ENCODE peak calls at places on chromosomes 12 and 14, in four cellular contexts. I is HCT116, T is SJSA1, E is H9. Z is an unnamed sample.

GRCh38 chr12:8078400-8078799 is 3.7 kb upstream of the NECAP1 start:
- DNase-seq in T (peak; percentile 57), I (peak; percentile 50), E (peak; percentile 62), Z (peak; percentile 78)

GRCh38 chr12:44317651-44318126 is 481.8 kb downstream of the TMEM117 start:
- DNase-seq in T (no peak), E (peak; percentile 64), I (peak; percentile 15), Z (peak; percentile 7)

GRCh38 chr12:108768591-108769500 is 37.5 kb upstream of the CORO1C start:
- DNase-seq in I (peak; percentile 63), T (no peak), E (peak; percentile 88), Z (no peak)

GRCh38 chr14:23301969-23302289 is 730 bp downstream of the PPP1R3E start:
- DNase-seq in I (no peak), E (no peak), T (no peak), Z (no peak)

GRCh38 chr14:91250912-91251311 is 6.4 kb upstream of the GPR68 start:
- DNase-seq in T (no peak), E (no peak), I (no peak), Z (no peak)

GRCh38 chr12:4434721-4435425 is 10.7 kb downstream of the FGF6 start:
- DNase-seq in I (no peak), E (peak; percentile 14), T (peak; percentile 38), Z (no peak)

GRCh38 chr12:12008931-12009611 is 61.7 kb upstream of the BCL2L14 start:
- DNase-seq in I (no peak), E (peak; percentile 93), T (peak; percentile 88), Z (peak; percentile 28)

GRCh38 chr12:30047499-30048262 is 263.9 kb upstream of the TMTC1 start:
- DNase-seq in T (peak; percentile 56), E (no peak), I (no peak), Z (peak; percentile 50)

GRCh38 chr12:46459111-46459510 is 86.5 kb upstream of the SLC38A2 start:
- DNase-seq in T (peak; percentile 87), E (no peak), I (no peak), Z (peak; percentile 48)

GRCh38 chr14:104776961-104777807 is 18.4 kb downstream of the AKT1 start:
- DNase-seq in T (no peak), I (no peak), E (no peak), Z (no peak)

GRCh38 chr14:65352964-65353530 is 59.5 kb upstream of the FUT8 start:
- DNase-seq in I (peak; percentile 51), T (no peak), E (no peak), Z (no peak)

GRCh38 chr12:304815-305214 is 42.2 kb upstream of the SLC6A13 start:
- DNase-seq in T (no peak), E (no peak), I (no peak), Z (no peak)

GRCh38 chr12:93514853-93515252 is 47.5 kb downstream of the MRPL42 start:
- DNase-seq in T (peak; percentile 46), I (no peak), E (no peak), Z (peak; percentile 67)

GRCh38 chr12:48165089-48166031 is 8.0 kb upstream of the ASB8 start:
- DNase-seq in T (peak; percentile 96), I (peak; percentile 57), E (no peak), Z (peak; percentile 81)

GRCh38 chr12:120668797-120669054 is 18.2 kb upstream of the MLEC start:
- DNase-seq in T (no peak), I (no peak), E (no peak), Z (no peak)

GRCh38 chr14:78921856-78922255 is 751.7 kb downstream of the NRXN3 start:
- DNase-seq in T (no peak), I (no peak), E (no peak), Z (peak; percentile 29)

GRCh38 chr12:87430444-87430843 is 598.8 kb downstream of the C12orf50 start:
- DNase-seq in E (no peak), I (no peak), T (no peak), Z (no peak)

GRCh38 chr12:57231276-57232021 is 1.9 kb downstream of the SHMT2 start:
- DNase-seq in E (no peak), T (no peak), I (no peak), Z (no peak)
- H3K4me1 ChIP-seq in E (no peaks in the 10 kb centered on the region), T (peaks cover 15% of the 10 kb centered on the region), I (peaks cover 17% of the 10 kb centered on the region), Z (peaks cover 50% of the 10 kb centered on the region)

GRCh38 chr12:122887817-122888212 is 8.1 kb downstream of the VPS37B start:
- DNase-seq in E (no peak), T (no peak), I (no peak), Z (no peak)

GRCh38 chr12:122884860-122885259 is 11.1 kb downstream of the VPS37B start:
- DNase-seq in I (no peak), E (no peak), T (no peak), Z (no peak)

GRCh38 chr12:122884091-122884826 is 11.7 kb downstream of the VPS37B start:
- DNase-seq in I (no peak), T (no peak), E (no peak), Z (no peak)

GRCh38 chr12:122886851-122887816 is 8.8 kb downstream of the VPS37B start:
- DNase-seq in T (no peak), E (no peak), I (peak; percentile 81), Z (no peak)

DNA sequence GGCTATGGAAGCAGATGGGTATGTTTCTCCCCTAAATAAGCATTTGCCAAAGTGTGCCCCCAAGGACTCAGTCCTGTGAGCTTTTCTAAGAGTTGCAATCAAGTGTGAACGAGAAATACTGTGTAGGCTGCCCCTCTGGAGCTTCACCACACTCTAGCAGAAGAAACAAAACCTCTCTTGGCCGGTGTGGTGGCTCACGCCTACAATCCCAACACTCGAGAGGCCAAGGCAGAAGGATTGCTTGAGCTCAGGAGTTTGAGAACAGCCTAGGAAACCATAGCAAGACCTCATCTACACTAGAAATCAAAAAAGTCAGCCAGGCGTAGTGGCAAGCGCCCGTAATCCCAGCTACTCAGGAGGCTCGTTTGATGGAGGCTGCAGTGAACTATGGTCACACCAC is 9.8 kb downstream of the VPS37B start:
- DNase-seq in E (no peak), I (no peak), T (no peak), Z (no peak)
- H3K4me1 ChIP-seq in E (peaks cover 6% of the 10 kb centered on the region), I (peaks cover 87% of the 10 kb centered on the region), T (peaks cover 34% of the 10 kb centered on the region), Z (peaks cover 23% of the 10 kb centered on the region)

DNA sequence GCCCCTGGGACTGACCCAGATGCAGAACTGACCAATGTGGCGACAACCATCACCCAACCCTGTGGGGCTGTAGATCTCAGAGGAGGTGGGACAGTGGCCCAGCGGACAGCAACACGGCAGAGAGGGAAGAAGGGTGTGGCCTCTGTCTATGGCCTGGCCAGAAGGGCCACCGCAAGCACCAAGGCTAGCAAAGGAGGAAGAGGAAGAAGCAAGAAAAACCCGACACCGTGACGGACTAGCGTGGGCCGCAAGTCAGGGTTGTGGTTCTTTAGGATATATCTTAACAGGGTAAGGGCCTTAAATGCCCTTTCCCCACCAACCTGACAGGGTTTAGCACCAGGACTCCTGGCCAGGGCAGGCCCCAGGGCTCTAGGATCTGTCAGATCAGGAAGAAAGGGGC is 71.1 kb downstream of the ITPK1 start:
- DNase-seq in I (no peak), E (no peak), T (no peak), Z (no peak)
- H3K4me1 ChIP-seq in I (peaks cover 90% of the 10 kb centered on the region), E (peaks cover 23% of the 10 kb centered on the region), T (peaks cover 98% of the 10 kb centered on the region), Z (peaks cover 24% of the 10 kb centered on the region)

GRCh38 chr14:95183082-95183481 is 25.8 kb upstream of the DICER1 start:
- DNase-seq in E (no peak), T (no peak), I (no peak), Z (no peak)

GRCh38 chr14:95184413-95184790 is 27.1 kb upstream of the DICER1 start:
- DNase-seq in I (no peak), T (no peak), E (no peak), Z (peak; percentile 20)

GRCh38 chr14:95182379-95182778 is 25.1 kb upstream of the DICER1 start:
- DNase-seq in I (no peak), T (no peak), E (no peak), Z (no peak)

GRCh38 chr14:95185033-95185432 is 27.7 kb upstream of the DICER1 start:
- DNase-seq in I (no peak), T (no peak), E (no peak), Z (no peak)

GRCh38 chr14:95183532-95184412 is 26.4 kb upstream of the DICER1 start:
- DNase-seq in I (no peak), E (no peak), T (no peak), Z (peak; percentile 34)
- H3K4me1 ChIP-seq in I (no peaks in the 10 kb centered on the region), E (no peaks in the 10 kb centered on the region), T (peaks cover 11% of the 10 kb centered on the region), Z (peaks cover 34% of the 10 kb centered on the region)

GRCh38 chr12:112419269-112420133 is 754 bp downstream of the PTPN11 start:
- DNase-seq in E (peak; percentile 73), T (peak; percentile 77), I (no peak), Z (peak; percentile 94)

GRCh38 chr12:112420740-112421139 is 2.0 kb downstream of the PTPN11 start:
- DNase-seq in E (no peak), I (no peak), T (no peak), Z (no peak)

GRCh38 chr12:112424126-112424525 is 5.4 kb downstream of the PTPN11 start:
- DNase-seq in E (no peak), T (no peak), I (no peak), Z (no peak)

GRCh38 chr12:112421363-112421762 is 2.6 kb downstream of the PTPN11 start:
- DNase-seq in E (no peak), I (no peak), T (no peak), Z (no peak)

GRCh38 chr12:112422531-112422930 is 3.8 kb downstream of the PTPN11 start:
- DNase-seq in I (no peak), T (no peak), E (no peak), Z (peak; percentile 14)
- H3K4me1 ChIP-seq in I (peaks cover 6% of the 10 kb centered on the region), T (peaks cover 25% of the 10 kb centered on the region), E (no peaks in the 10 kb centered on the region), Z (peaks cover 35% of the 10 kb centered on the region)

GRCh38 chr14:82854131-82854530 is 1320.5 kb upstream of the SEL1L start:
- DNase-seq in I (no peak), T (no peak), E (no peak), Z (no peak)

GRCh38 chr14:82855912-82856381 is 1322.3 kb upstream of the SEL1L start:
- DNase-seq in T (no peak), I (no peak), E (no peak), Z (peak; percentile 4)

DNA sequence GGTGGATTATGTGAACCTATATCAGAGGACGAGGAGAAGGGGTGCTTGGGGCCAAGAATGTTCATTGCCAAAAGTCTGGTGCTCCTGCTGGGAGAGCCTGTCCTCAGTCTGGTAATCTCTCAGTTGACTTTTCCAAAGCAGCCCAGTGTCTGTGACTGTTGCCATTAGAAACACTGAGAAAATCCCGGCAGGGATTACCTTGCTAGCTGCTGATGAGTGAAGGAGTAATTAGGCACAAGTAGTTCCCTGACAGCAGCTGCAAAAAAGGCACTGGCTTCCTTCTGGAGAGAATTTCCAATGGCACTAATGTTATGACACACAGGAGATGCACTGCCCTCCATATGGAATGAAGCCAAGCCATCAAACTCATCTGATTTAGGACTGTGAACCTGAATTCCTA is 1321.2 kb upstream of the SEL1L start:
- DNase-seq in E (no peak), I (no peak), T (no peak), Z (no peak)
- H3K4me1 ChIP-seq in E (no peaks in the 10 kb centered on the region), I (no peaks in the 10 kb centered on the region), T (no peaks in the 10 kb centered on the region), Z (no peaks in the 10 kb centered on the region)

DNA sequence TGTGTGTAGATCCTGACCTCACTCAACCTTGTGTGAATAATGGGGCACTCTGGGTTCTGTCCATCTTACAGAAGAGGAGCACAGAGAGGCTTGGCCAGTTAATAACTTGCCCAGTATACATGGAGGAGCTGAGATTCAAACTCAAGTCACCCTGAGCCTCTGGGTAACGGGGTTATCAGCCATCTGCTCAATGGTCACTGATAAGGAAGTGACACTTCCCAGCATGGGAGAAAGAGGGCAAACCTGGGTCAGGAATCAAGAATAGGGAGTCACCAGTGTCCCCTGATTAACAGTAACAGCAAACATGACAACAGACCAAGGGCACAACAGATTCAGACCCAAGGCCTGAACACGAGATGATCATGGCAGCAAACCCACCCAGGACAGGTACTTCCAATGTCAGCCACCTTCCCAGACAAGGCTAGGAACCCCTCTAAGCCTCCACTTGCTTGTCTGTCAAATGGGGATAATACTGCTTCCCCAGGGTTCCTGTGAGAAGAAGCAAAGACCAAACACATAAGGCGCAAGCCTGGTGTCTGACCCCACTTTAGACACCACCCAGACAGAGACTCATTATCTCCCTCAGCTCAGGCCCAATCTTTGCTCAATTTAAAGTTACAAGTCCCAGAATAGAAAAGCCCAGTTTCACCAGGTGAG is 3.6 kb downstream of the CCDC85C start:
- DNase-seq in E (no peak), I (no peak), T (no peak), Z (no peak)
- H3K4me1 ChIP-seq in E (no peaks in the 10 kb centered on the region), I (peaks cover 22% of the 10 kb centered on the region), T (peaks cover 41% of the 10 kb centered on the region), Z (peaks cover 6% of the 10 kb centered on the region)

Z was measured in adipocyte.